ENCODE peak calls at places on chromosomes 1 and 21, in eight cellular contexts. T is stimulated activated CD4-positive, alpha-beta T cell treated with anti-CD3 and anti-CD28 coated beads, Interleukin-15, amount 100 ng/mL, for 1 hour; Y is NCI-H1092; X is psoas muscle; L is pancreas; R is RWPE1; W is neural progenitor cell; Z is HEK293T. G is an unnamed sample.

GRCh38 chr1:221791846-221792245 is 50.0 kb upstream of the DUSP10 start:
- DNase-seq in T (no peak), Y (no peak), X (no peak), L (no peak), R (no peak), W (no peak), Z (no peak), G (no peak)

GRCh38 chr21:45339430-45340405 is 52.0 kb upstream of the POFUT2 start:
- DNase-seq in T (no peak), Y (no peak), X (no peak), L (no peak), R (no peak), W (no peak), Z (no peak), G (no peak)

GRCh38 chr1:154943649-154944421 is 7.3 kb upstream of the PMVK start:
- DNase-seq in T (no peak), Y (peak; percentile 16), X (peak; percentile 61), L (no peak), R (peak; percentile 53), W (peak; percentile 70), Z (peak; percentile 73), G (peak; percentile 72)

GRCh38 chr1:21258331-21259134 is 31.7 kb downstream of the ECE1 start:
- DNase-seq in T (no peak), Y (no peak), X (no peak), L (no peak), R (no peak), W (no peak), Z (no peak), G (no peak)

GRCh38 chr1:154803203-154803920 is 66.7 kb downstream of the KCNN3 start:
- DNase-seq in T (no peak), Y (no peak), X (no peak), L (no peak), R (no peak), W (no peak), Z (no peak), G (no peak)

GRCh38 chr1:44619261-44619900 is 54.9 kb downstream of the TMEM53 start:
- DNase-seq in T (no peak), Y (no peak), X (peak; percentile 28), L (no peak), R (no peak), W (no peak), Z (no peak), G (no peak)

GRCh38 chr21:16569679-16570078 is 839.9 kb downstream of the USP25 start:
- DNase-seq in T (no peak), Y (no peak), X (no peak), L (no peak), R (no peak), W (no peak), Z (no peak), G (no peak)

GRCh38 chr1:208880433-208881100 is 636.4 kb upstream of the PLXNA2 start:
- DNase-seq in T (no peak), Y (no peak), X (no peak), L (no peak), R (no peak), W (no peak), Z (no peak), G (no peak)

GRCh38 chr1:47778280-47778679 is 218.9 kb downstream of the TRABD2B start:
- DNase-seq in T (no peak), Y (no peak), X (no peak), L (no peak), R (no peak), W (no peak), Z (no peak), G (no peak)

GRCh38 chr1:6497215-6497866 is 5.9 kb upstream of the PLEKHG5 start:
- DNase-seq in T (peak; percentile 21), Y (peak; percentile 73), X (no peak), L (peak; percentile 38), R (peak; percentile 67), W (peak; percentile 92), Z (peak; percentile 79), G (peak; percentile 58)

GRCh38 chr1:169113613-169114119 is 7.2 kb downstream of the ATP1B1 start:
- DNase-seq in T (no peak), Y (no peak), X (no peak), L (no peak), R (peak; percentile 90), W (no peak), Z (no peak), G (no peak)

GRCh38 chr1:184021666-184022198 is 15.8 kb downstream of the COLGALT2 start:
- DNase-seq in T (no peak), Y (no peak), X (no peak), L (no peak), R (no peak), W (no peak), Z (no peak), G (no peak)

G was measured in mucosa of descending colon.